ENCODE peak calls at places on chromosomes 2 and 18, in seven cellular contexts. One of them, this sample, is unnamed.

GRCh38 chr2:61926921-61927477 is 21.5 kb downstream of the COMMD1 start:
- DNase-seq in ACHN: no peak
- DNase-seq in nucleus accumbens: no peak
- DNase-seq in colonic mucosa: no peak
- DNase-seq in anterior cingulate cortex: no peak
- DNase-seq in skeletal muscle cell: no peak
- DNase-seq in AG20443: no peak
- DNase-seq in this sample: no peak

GRCh38 chr2:152505495-152505906 is 170.5 kb downstream of the FMNL2 start:
- DNase-seq in ACHN: peak
- DNase-seq in nucleus accumbens: peak
- DNase-seq in colonic mucosa: no peak
- DNase-seq in anterior cingulate cortex: no peak
- DNase-seq in skeletal muscle cell: no peak
- DNase-seq in AG20443: peak
- DNase-seq in this sample: no peak

GRCh38 chr2:234960091-234961088 is 8.6 kb downstream of the SH3BP4 start:
- DNase-seq in ACHN: no peak
- DNase-seq in nucleus accumbens: no peak
- DNase-seq in colonic mucosa: peak
- DNase-seq in anterior cingulate cortex: no peak
- DNase-seq in skeletal muscle cell: no peak
- DNase-seq in AG20443: no peak
- DNase-seq in this sample: no peak

GRCh38 chr2:33791625-33792024 is 192.5 kb upstream of the FAM98A start:
- DNase-seq in ACHN: no peak
- DNase-seq in nucleus accumbens: no peak
- DNase-seq in colonic mucosa: no peak
- DNase-seq in anterior cingulate cortex: no peak
- DNase-seq in skeletal muscle cell: no peak
- DNase-seq in AG20443: peak
- DNase-seq in this sample: no peak

GRCh38 chr2:97905294-97905693 is 90.5 kb downstream of the TMEM131 start:
- DNase-seq in ACHN: no peak
- DNase-seq in nucleus accumbens: no peak
- DNase-seq in colonic mucosa: no peak
- DNase-seq in anterior cingulate cortex: no peak
- DNase-seq in skeletal muscle cell: no peak
- DNase-seq in AG20443: no peak
- DNase-seq in this sample: no peak

GRCh38 chr18:1468550-1468949 is 563.9 kb downstream of the ADCYAP1 start:
- DNase-seq in ACHN: no peak
- DNase-seq in nucleus accumbens: no peak
- DNase-seq in colonic mucosa: no peak
- DNase-seq in anterior cingulate cortex: no peak
- DNase-seq in skeletal muscle cell: no peak
- DNase-seq in AG20443: no peak
- DNase-seq in this sample: no peak

GRCh38 chr18:47777626-47778025 is 152.8 kb downstream of the SMAD2 start:
- DNase-seq in ACHN: no peak
- DNase-seq in nucleus accumbens: no peak
- DNase-seq in colonic mucosa: no peak
- DNase-seq in anterior cingulate cortex: no peak
- DNase-seq in skeletal muscle cell: no peak
- DNase-seq in AG20443: no peak
- DNase-seq in this sample: no peak

GRCh38 chr18:3209859-3210569 is 9.8 kb downstream of the MYOM1 start:
- DNase-seq in ACHN: no peak
- DNase-seq in nucleus accumbens: no peak
- DNase-seq in colonic mucosa: no peak
- DNase-seq in anterior cingulate cortex: no peak
- DNase-seq in skeletal muscle cell: no peak
- DNase-seq in AG20443: no peak
- DNase-seq in this sample: no peak

GRCh38 chr2:13581471-13581870 is 864.7 kb downstream of the TRIB2 start:
- DNase-seq in ACHN: no peak
- DNase-seq in nucleus accumbens: no peak
- DNase-seq in colonic mucosa: no peak
- DNase-seq in anterior cingulate cortex: no peak
- DNase-seq in skeletal muscle cell: no peak
- DNase-seq in AG20443: no peak
- DNase-seq in this sample: no peak